ENCODE peak calls at places on chromosomes 3 and 15, in eight cellular contexts. A is A549; G is cardiac muscle cell; R is SJCRH30; V is DND-41; T is sigmoid colon; P is heart left ventricle; H is CD4-positive, alpha-beta T cell. M is an unnamed sample.

GRCh38 chr3:63845215-63845614 is 18.4 kb downstream of the THOC7 start:
- DNase-seq in R (no peak), V (no peak), A (no peak), G (no peak), P (no peak), T (no peak), H (no peak), M (no peak)

GRCh38 chr3:1365528-1365927 is 272.7 kb downstream of the CNTN6 start:
- DNase-seq in G (no peak), P (no peak), H (no peak), A (no peak), T (no peak), R (no peak), V (no peak), M (no peak)

GRCh38 chr3:177199206-177199765 is 2.0 kb upstream of the TBL1XR1 start:
- DNase-seq in R (no peak), V (no peak), T (no peak), A (no peak), G (no peak), H (no peak), P (no peak), M (no peak)

GRCh38 chr3:115704661-115705338 is 81.5 kb downstream of the GAP43 start:
- DNase-seq in P (no peak), A (no peak), T (no peak), G (peak; percentile 24), R (no peak), V (no peak), H (no peak), M (no peak)

GRCh38 chr15:35529784-35530183 is 16.2 kb downstream of the DPH6 start:
- DNase-seq in H (no peak), V (no peak), R (no peak), G (no peak), A (no peak), T (no peak), P (no peak), M (no peak)

GRCh38 chr3:46905661-46906451 is 28.3 kb downstream of the PTH1R start:
- DNase-seq in R (no peak), G (no peak), P (peak; percentile 22), V (no peak), H (no peak), A (no peak), T (peak; percentile 52), M (no peak)

GRCh38 chr3:63940389-63940757 is 28.2 kb upstream of the SCAANT1 start:
- DNase-seq in H (no peak), R (no peak), V (no peak), G (peak; percentile 71), P (no peak), A (no peak), T (no peak), M (no peak)

GRCh38 chr15:35481992-35482391 is 64.0 kb downstream of the DPH6 start:
- DNase-seq in G (peak; percentile 48), H (no peak), T (no peak), A (peak; percentile 14), V (no peak), R (peak; percentile 76), P (no peak), M (no peak)

GRCh38 chr15:85533949-85534543 is 153.6 kb downstream of the AKAP13 start:
- DNase-seq in R (no peak), P (no peak), H (no peak), A (no peak), G (no peak), V (no peak), T (no peak), M (no peak)

GRCh38 chr3:24133942-24134341 is 188.9 kb downstream of the NR1D2 start:
- DNase-seq in T (no peak), R (no peak), V (no peak), A (no peak), G (no peak), H (no peak), P (no peak), M (no peak)

GRCh38 chr3:52481819-52482521 is 13.2 kb upstream of the STAB1 start:
- DNase-seq in P (no peak), R (peak; percentile 26), H (peak; percentile 7), V (no peak), A (peak; percentile 12), T (no peak), G (peak; percentile 28), M (no peak)

GRCh38 chr15:67935244-67935643 is 95.4 kb upstream of the RNU6-1 start:
- DNase-seq in A (no peak), P (no peak), G (no peak), V (no peak), T (no peak), R (no peak), H (no peak), M (no peak)

GRCh38 chr15:37880009-37880834 is 54.2 kb upstream of the TMCO5A start:
- DNase-seq in A (peak; percentile 0), G (peak; percentile 80), R (peak; percentile 48), T (no peak), P (no peak), V (peak; percentile 4), H (no peak), M (no peak)

GRCh38 chr15:79923068-79923514 is 26.3 kb upstream of the MTHFS start:
- DNase-seq in G (peak; percentile 56), T (peak; percentile 84), A (peak; percentile 70), P (peak; percentile 69), V (peak; percentile 69), R (peak; percentile 47), H (peak; percentile 57), M (peak; percentile 54)

GRCh38 chr15:79918278-79918677 is 21.5 kb upstream of the MTHFS start:
- DNase-seq in G (no peak), R (no peak), P (no peak), H (no peak), A (no peak), V (no peak), T (no peak), M (no peak)

GRCh38 chr15:79922512-79923067 is 25.8 kb upstream of the MTHFS start:
- DNase-seq in T (no peak), A (no peak), V (no peak), H (no peak), G (no peak), P (no peak), R (no peak), M (no peak)

GRCh38 chr15:79919090-79919748 is 22.4 kb upstream of the MTHFS start:
- DNase-seq in H (no peak), P (no peak), T (no peak), A (no peak), R (no peak), V (no peak), G (no peak), M (no peak)

GRCh38 chr15:79919749-79920511 is 23.1 kb upstream of the MTHFS start:
- DNase-seq in A (no peak), G (no peak), P (no peak), H (no peak), V (no peak), T (no peak), R (no peak), M (no peak)
- H3K9me3 ChIP-seq in A (peaks cover 69% of the 10 kb centered on the region), G (no peaks in the 10 kb centered on the region), P (no peaks in the 10 kb centered on the region), H (peaks cover 71% of the 10 kb centered on the region), V (peaks cover 44% of the 10 kb centered on the region), T (peaks cover 27% of the 10 kb centered on the region), R (peaks cover 19% of the 10 kb centered on the region), M (peaks cover 15% of the 10 kb centered on the region)

GRCh38 chr3:143885803-143886427 is 37.6 kb upstream of the SLC9A9 start:
- DNase-seq in P (no peak), H (no peak), A (peak; percentile 18), T (no peak), R (peak; percentile 71), V (peak; percentile 47), G (peak; percentile 67), M (no peak)
- H3K9me3 ChIP-seq in P (no peaks in the 10 kb centered on the region), H (no peaks in the 10 kb centered on the region), A (no peaks in the 10 kb centered on the region), T (no peaks in the 10 kb centered on the region), R (no peaks in the 10 kb centered on the region), V (no peaks in the 10 kb centered on the region), G (no peaks in the 10 kb centered on the region), M (no peaks in the 10 kb centered on the region)

GRCh38 chr15:75228787-75229186 is 27.1 kb downstream of the C15orf39 start:
- DNase-seq in A (no peak), T (peak; percentile 48), G (no peak), H (no peak), V (no peak), R (no peak), P (no peak), M (no peak)
- H3K9me3 ChIP-seq in A (no peaks in the 10 kb centered on the region), T (no peaks in the 10 kb centered on the region), G (no peaks in the 10 kb centered on the region), H (no peaks in the 10 kb centered on the region), V (no peaks in the 10 kb centered on the region), R (no peaks in the 10 kb centered on the region), P (no peaks in the 10 kb centered on the region), M (no peaks in the 10 kb centered on the region)

DNA sequence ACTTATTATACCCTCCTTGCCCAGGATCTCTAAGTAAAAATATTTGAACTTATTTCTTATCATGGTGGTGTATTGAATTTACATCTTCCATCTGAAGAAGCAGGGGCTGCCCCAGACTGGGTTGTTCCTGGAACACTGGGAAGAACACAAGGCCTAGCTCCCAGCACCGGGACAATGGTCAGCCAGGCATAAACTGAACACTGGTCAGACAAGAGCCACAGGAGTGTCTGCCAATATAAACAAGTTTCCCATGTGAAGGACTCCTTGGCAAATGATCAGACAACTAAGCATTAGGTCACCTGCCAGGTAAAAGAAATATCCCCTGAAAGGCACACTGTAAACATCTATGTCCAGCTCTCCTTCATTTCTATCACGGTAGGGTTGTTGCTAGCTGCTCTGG is 172.4 kb downstream of the ATP8B4 start:
- DNase-seq in P (no peak), H (no peak), R (no peak), A (no peak), V (no peak), G (no peak), T (no peak), M (no peak)
- H3K9me3 ChIP-seq in P (no peaks in the 10 kb centered on the region), H (peaks cover 20% of the 10 kb centered on the region), R (no peaks in the 10 kb centered on the region), A (peaks cover 23% of the 10 kb centered on the region), V (no peaks in the 10 kb centered on the region), G (no peaks in the 10 kb centered on the region), T (no peaks in the 10 kb centered on the region), M (no peaks in the 10 kb centered on the region)

M was measured in T-helper 17 cell.